ENCODE peak calls at places on chromosomes 16 and 17, in nine cellular contexts. Q, F, J, A, R, D, I, B and O are unnamed samples.

GRCh38 chr16:88306860-88307545 is 75.8 kb upstream of the ZNF469 start:
- DNase-seq in R (no peak), I (no peak), F (no peak), B (no peak), J (no peak), A (no peak), Q (peak; percentile 60), D (peak; percentile 92), O (peak; percentile 99)

GRCh38 chr17:2124391-2124790 is 69.5 kb downstream of the HIC1 start:
- DNase-seq in J (no peak), F (no peak), Q (no peak), B (no peak), R (no peak), A (no peak), D (no peak), I (no peak), O (peak; percentile 67)

GRCh38 chr17:50266384-50267073 is 7.7 kb upstream of the TMEM92 start:
- DNase-seq in D (peak; percentile 95), A (peak; percentile 40), I (peak; percentile 5), B (peak; percentile 6), Q (peak; percentile 59), F (no peak), R (no peak), J (no peak), O (peak; percentile 55)

GRCh38 chr17:50807014-50807413 is 28.4 kb upstream of the WFIKKN2 start:
- DNase-seq in R (no peak), A (no peak), I (no peak), J (no peak), B (no peak), D (no peak), Q (no peak), F (no peak), O (no peak)

GRCh38 chr17:78224226-78225087 is 7.0 kb upstream of the TMEM235 start:
- DNase-seq in I (no peak), R (no peak), Q (no peak), D (no peak), J (no peak), F (no peak), B (peak; percentile 71), A (no peak), O (no peak)

GRCh38 chr16:14495213-14496046 is 134.6 kb downstream of the PARN start:
- DNase-seq in F (no peak), D (no peak), I (no peak), B (no peak), A (no peak), Q (no peak), J (no peak), R (no peak), O (no peak)

GRCh38 chr16:21197115-21197514 is 14.3 kb downstream of the ZP2 start:
- DNase-seq in R (no peak), D (no peak), J (no peak), A (no peak), F (no peak), B (no peak), I (no peak), Q (no peak), O (no peak)

GRCh38 chr17:29069526-29070041 is 26.6 kb downstream of the PIPOX start:
- DNase-seq in F (no peak), J (no peak), R (no peak), Q (no peak), B (no peak), I (no peak), A (no peak), D (no peak), O (no peak)

GRCh38 chr16:46986896-46987295 is 13.4 kb upstream of the DNAJA2 start:
- DNase-seq in A (no peak), B (no peak), I (no peak), Q (no peak), D (peak; percentile 69), F (no peak), J (no peak), R (no peak), O (no peak)

GRCh38 chr17:3860939-3861338 is 14.9 kb upstream of the NCBP3 start:
- DNase-seq in D (no peak), A (no peak), R (no peak), J (no peak), F (no peak), I (no peak), Q (no peak), B (no peak), O (no peak)

GRCh38 chr17:68580236-68580903 is 20.8 kb downstream of the FAM20A start:
- DNase-seq in J (no peak), A (no peak), Q (no peak), I (no peak), R (no peak), B (no peak), F (no peak), D (no peak), O (peak; percentile 77)

GRCh38 chr17:9239821-9240658 is 218.7 kb downstream of the NTN1 start:
- DNase-seq in D (peak; percentile 76), J (peak; percentile 87), A (no peak), B (no peak), R (peak; percentile 94), I (peak; percentile 97), F (peak; percentile 63), Q (no peak), O (peak; percentile 79)

GRCh38 chr16:66483689-66484452 is 56.8 kb downstream of the BEAN1 start:
- DNase-seq in D (peak; percentile 88), J (peak; percentile 53), R (peak; percentile 85), F (peak; percentile 48), B (peak; percentile 84), A (peak; percentile 40), I (peak; percentile 84), Q (peak; percentile 42), O (peak; percentile 71)

GRCh38 chr17:27506348-27507218 is 50.3 kb downstream of the KSR1 start:
- DNase-seq in J (no peak), F (peak; percentile 51), D (peak; percentile 68), A (peak; percentile 44), B (no peak), Q (no peak), I (peak; percentile 72), R (peak; percentile 78), O (no peak)

GRCh38 chr16:8865145-8865882 is 3.5 kb downstream of the CARHSP1 start:
- DNase-seq in Q (no peak), I (no peak), J (no peak), F (no peak), B (no peak), A (no peak), R (no peak), D (no peak), O (no peak)

GRCh38 chr17:82412535-82413520 is 5.3 kb upstream of the HEXD start:
- DNase-seq in Q (no peak), B (no peak), J (no peak), A (peak; percentile 34), D (no peak), F (no peak), I (no peak), R (no peak), O (no peak)

GRCh38 chr16:2178321-2179106 is 17.9 kb downstream of the CASKIN1 start:
- DNase-seq in B (no peak), J (no peak), I (peak; percentile 69), Q (no peak), D (peak; percentile 61), A (no peak), R (no peak), F (no peak), O (no peak)